ENCODE peak calls at places on chromosomes 12 and 14, in nine cellular contexts. One of them, this sample, is unnamed. For H3K9me3, the result is how much of the 10 kb centered on the place peaks cover.

GRCh38 chr12:17928708-17929366 is 161.2 kb downstream of the RERGL start:
- DNase-seq in astrocyte: peak
- DNase-seq in BE2C: no peak
- DNase-seq in fibroblast of lung: peak
- DNase-seq in Caco-2: peak
- DNase-seq in CD8-positive, alpha-beta T cell: no peak
- DNase-seq in CD4-positive, alpha-beta T cell: no peak
- DNase-seq in suprapubic skin: no peak
- DNase-seq in body of pancreas: no peak
- DNase-seq in this sample: no peak

GRCh38 chr12:120698677-120699076 is 11.6 kb upstream of the UNC119B start:
- DNase-seq in astrocyte: no peak
- DNase-seq in BE2C: no peak
- DNase-seq in fibroblast of lung: no peak
- DNase-seq in Caco-2: no peak
- DNase-seq in CD8-positive, alpha-beta T cell: no peak
- DNase-seq in CD4-positive, alpha-beta T cell: no peak
- DNase-seq in suprapubic skin: no peak
- DNase-seq in body of pancreas: no peak
- DNase-seq in this sample: no peak

GRCh38 chr14:97280526-97280925 is 483.3 kb downstream of the VRK1 start:
- DNase-seq in astrocyte: peak
- DNase-seq in BE2C: no peak
- DNase-seq in fibroblast of lung: no peak
- DNase-seq in Caco-2: no peak
- DNase-seq in CD8-positive, alpha-beta T cell: no peak
- DNase-seq in CD4-positive, alpha-beta T cell: no peak
- DNase-seq in suprapubic skin: no peak
- DNase-seq in body of pancreas: no peak
- DNase-seq in this sample: no peak

GRCh38 chr12:122473543-122474323 is 27.0 kb downstream of the ZCCHC8 start:
- DNase-seq in astrocyte: peak
- DNase-seq in BE2C: no peak
- DNase-seq in fibroblast of lung: peak
- DNase-seq in Caco-2: no peak
- DNase-seq in CD8-positive, alpha-beta T cell: peak
- DNase-seq in CD4-positive, alpha-beta T cell: no peak
- DNase-seq in suprapubic skin: no peak
- DNase-seq in body of pancreas: no peak
- DNase-seq in this sample: no peak

GRCh38 chr14:38405851-38406630 is 150.1 kb upstream of the CLEC14A start:
- DNase-seq in astrocyte: peak
- DNase-seq in BE2C: peak
- DNase-seq in fibroblast of lung: peak
- DNase-seq in Caco-2: no peak
- DNase-seq in CD8-positive, alpha-beta T cell: no peak
- DNase-seq in CD4-positive, alpha-beta T cell: no peak
- DNase-seq in suprapubic skin: no peak
- DNase-seq in body of pancreas: no peak
- DNase-seq in this sample: no peak

GRCh38 chr12:57243521-57244305 is 7.3 kb downstream of the STAC3 start:
- DNase-seq in astrocyte: no peak
- DNase-seq in BE2C: peak
- DNase-seq in fibroblast of lung: peak
- DNase-seq in Caco-2: peak
- DNase-seq in CD8-positive, alpha-beta T cell: peak
- DNase-seq in CD4-positive, alpha-beta T cell: peak
- DNase-seq in suprapubic skin: peak
- DNase-seq in body of pancreas: peak
- DNase-seq in this sample: peak

GRCh38 chr12:105229446-105229845 is 6.5 kb downstream of the APPL2 start:
- DNase-seq in astrocyte: no peak
- DNase-seq in BE2C: no peak
- DNase-seq in fibroblast of lung: no peak
- DNase-seq in Caco-2: peak
- DNase-seq in CD8-positive, alpha-beta T cell: no peak
- DNase-seq in CD4-positive, alpha-beta T cell: no peak
- DNase-seq in suprapubic skin: no peak
- DNase-seq in body of pancreas: no peak
- DNase-seq in this sample: no peak

GRCh38 chr14:61322799-61323290 is 1.5 kb downstream of the PRKCH start:
- DNase-seq in astrocyte: no peak
- DNase-seq in BE2C: no peak
- DNase-seq in fibroblast of lung: peak
- DNase-seq in Caco-2: no peak
- DNase-seq in CD8-positive, alpha-beta T cell: peak
- DNase-seq in CD4-positive, alpha-beta T cell: peak
- DNase-seq in suprapubic skin: no peak
- DNase-seq in body of pancreas: no peak
- DNase-seq in this sample: no peak

GRCh38 chr12:89160716-89161123 is 191.6 kb downstream of the DUSP6 start:
- DNase-seq in astrocyte: peak
- DNase-seq in BE2C: peak
- DNase-seq in fibroblast of lung: peak
- DNase-seq in Caco-2: no peak
- DNase-seq in CD8-positive, alpha-beta T cell: no peak
- DNase-seq in CD4-positive, alpha-beta T cell: no peak
- DNase-seq in suprapubic skin: peak
- DNase-seq in body of pancreas: peak
- DNase-seq in this sample: no peak

GRCh38 chr12:1413930-1414329 is 180.5 kb downstream of the FBXL14 start:
- DNase-seq in astrocyte: no peak
- DNase-seq in BE2C: no peak
- DNase-seq in fibroblast of lung: no peak
- DNase-seq in Caco-2: no peak
- DNase-seq in CD8-positive, alpha-beta T cell: no peak
- DNase-seq in CD4-positive, alpha-beta T cell: no peak
- DNase-seq in suprapubic skin: no peak
- DNase-seq in body of pancreas: no peak
- DNase-seq in this sample: no peak

GRCh38 chr14:24806061-24806678 is 172.2 kb upstream of the GZMB start:
- DNase-seq in astrocyte: peak
- DNase-seq in BE2C: peak
- DNase-seq in fibroblast of lung: peak
- DNase-seq in Caco-2: peak
- DNase-seq in CD8-positive, alpha-beta T cell: no peak
- DNase-seq in CD4-positive, alpha-beta T cell: no peak
- DNase-seq in suprapubic skin: no peak
- DNase-seq in body of pancreas: peak
- DNase-seq in this sample: no peak

GRCh38 chr14:74756326-74756725 is 6.8 kb upstream of the YLPM1 start:
- DNase-seq in astrocyte: no peak
- DNase-seq in BE2C: no peak
- DNase-seq in fibroblast of lung: no peak
- DNase-seq in Caco-2: peak
- DNase-seq in CD8-positive, alpha-beta T cell: no peak
- DNase-seq in CD4-positive, alpha-beta T cell: no peak
- DNase-seq in suprapubic skin: no peak
- DNase-seq in body of pancreas: no peak
- DNase-seq in this sample: no peak

GRCh38 chr12:15712823-15713663 is 76.1 kb downstream of the EPS8 start:
- DNase-seq in astrocyte: no peak
- DNase-seq in BE2C: no peak
- DNase-seq in fibroblast of lung: no peak
- DNase-seq in Caco-2: peak
- DNase-seq in CD8-positive, alpha-beta T cell: no peak
- DNase-seq in CD4-positive, alpha-beta T cell: no peak
- DNase-seq in suprapubic skin: no peak
- DNase-seq in body of pancreas: peak
- DNase-seq in this sample: no peak

GRCh38 chr14:59274991-59275391 is 86.5 kb downstream of the DAAM1 start:
- DNase-seq in astrocyte: peak
- DNase-seq in BE2C: no peak
- DNase-seq in fibroblast of lung: no peak
- DNase-seq in Caco-2: no peak
- DNase-seq in CD8-positive, alpha-beta T cell: no peak
- DNase-seq in CD4-positive, alpha-beta T cell: no peak
- DNase-seq in suprapubic skin: no peak
- DNase-seq in body of pancreas: no peak
- DNase-seq in this sample: no peak

GRCh38 chr12:72622556-72622955 is 350.4 kb downstream of the TRHDE start:
- DNase-seq in astrocyte: no peak
- DNase-seq in BE2C: no peak
- DNase-seq in fibroblast of lung: no peak
- DNase-seq in Caco-2: no peak
- DNase-seq in CD8-positive, alpha-beta T cell: no peak
- DNase-seq in CD4-positive, alpha-beta T cell: no peak
- DNase-seq in suprapubic skin: no peak
- DNase-seq in body of pancreas: no peak
- DNase-seq in this sample: no peak

GRCh38 chr14:93733231-93733630 is 55.1 kb downstream of the PRIMA1 start:
- DNase-seq in astrocyte: no peak
- DNase-seq in BE2C: no peak
- DNase-seq in fibroblast of lung: no peak
- DNase-seq in Caco-2: no peak
- DNase-seq in CD8-positive, alpha-beta T cell: no peak
- DNase-seq in CD4-positive, alpha-beta T cell: no peak
- DNase-seq in suprapubic skin: no peak
- DNase-seq in body of pancreas: no peak
- DNase-seq in this sample: no peak

GRCh38 chr14:20477211-20477876 is 8.1 kb downstream of the PNP start:
- DNase-seq in astrocyte: peak
- DNase-seq in BE2C: peak
- DNase-seq in fibroblast of lung: peak
- DNase-seq in Caco-2: no peak
- DNase-seq in CD8-positive, alpha-beta T cell: peak
- DNase-seq in CD4-positive, alpha-beta T cell: peak
- DNase-seq in suprapubic skin: no peak
- DNase-seq in body of pancreas: peak
- DNase-seq in this sample: no peak

GRCh38 chr12:68880660-68881325 is 52.2 kb downstream of the CPM start:
- DNase-seq in astrocyte: no peak
- DNase-seq in BE2C: no peak
- DNase-seq in fibroblast of lung: no peak
- DNase-seq in Caco-2: no peak
- DNase-seq in CD8-positive, alpha-beta T cell: no peak
- DNase-seq in CD4-positive, alpha-beta T cell: no peak
- DNase-seq in suprapubic skin: no peak
- DNase-seq in body of pancreas: no peak
- DNase-seq in this sample: no peak

GRCh38 chr12:114846771-114847170 is 162.8 kb upstream of the TBX3 start:
- DNase-seq in astrocyte: no peak
- DNase-seq in BE2C: no peak
- DNase-seq in fibroblast of lung: no peak
- DNase-seq in Caco-2: no peak
- DNase-seq in CD8-positive, alpha-beta T cell: no peak
- DNase-seq in CD4-positive, alpha-beta T cell: no peak
- DNase-seq in suprapubic skin: no peak
- DNase-seq in body of pancreas: no peak
- DNase-seq in this sample: no peak

GRCh38 chr14:76917759-76918175 is 91.6 kb downstream of the LRRC74A start:
- DNase-seq in astrocyte: no peak
- DNase-seq in BE2C: no peak
- DNase-seq in fibroblast of lung: no peak
- DNase-seq in Caco-2: no peak
- DNase-seq in CD8-positive, alpha-beta T cell: no peak
- DNase-seq in CD4-positive, alpha-beta T cell: no peak
- DNase-seq in suprapubic skin: no peak
- DNase-seq in body of pancreas: peak
- DNase-seq in this sample: no peak

DNA sequence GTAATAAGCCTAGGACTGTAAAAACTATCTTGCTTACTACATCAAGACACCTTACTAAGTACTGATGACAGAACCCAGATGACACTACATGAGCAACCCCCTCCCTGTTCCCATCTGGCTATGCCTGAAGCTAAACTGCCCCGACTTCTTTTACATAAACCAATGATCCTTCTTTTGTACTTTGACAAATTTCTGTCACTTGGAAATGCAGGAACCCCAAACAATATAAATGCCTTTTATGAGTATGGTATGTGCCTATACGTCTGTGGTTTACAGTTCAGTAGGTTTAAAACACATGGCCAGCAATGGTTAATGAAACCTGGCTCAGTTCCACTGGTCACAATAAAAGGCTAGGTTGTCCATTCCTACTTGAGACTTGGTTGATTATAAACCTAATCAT is 6.1 kb downstream of the SYCP3 start:
- DNase-seq in astrocyte: no peak
- DNase-seq in BE2C: no peak
- DNase-seq in fibroblast of lung: no peak
- DNase-seq in Caco-2: no peak
- DNase-seq in CD8-positive, alpha-beta T cell: no peak
- DNase-seq in CD4-positive, alpha-beta T cell: no peak
- DNase-seq in suprapubic skin: no peak
- DNase-seq in body of pancreas: no peak
- DNase-seq in this sample: no peak
- H3K9me3 ChIP-seq in astrocyte: under half
- H3K9me3 ChIP-seq in BE2C: under half
- H3K9me3 ChIP-seq in fibroblast of lung: under half
- H3K9me3 ChIP-seq in Caco-2: under half
- H3K9me3 ChIP-seq in CD8-positive, alpha-beta T cell: under half
- H3K9me3 ChIP-seq in CD4-positive, alpha-beta T cell: under half
- H3K9me3 ChIP-seq in suprapubic skin: under half
- H3K9me3 ChIP-seq in body of pancreas: under half
- H3K9me3 ChIP-seq in this sample: under half

GRCh38 chr14:43981135-43981787 is 525.8 kb downstream of the FSCB start:
- DNase-seq in astrocyte: no peak
- DNase-seq in BE2C: no peak
- DNase-seq in fibroblast of lung: no peak
- DNase-seq in Caco-2: no peak
- DNase-seq in CD8-positive, alpha-beta T cell: no peak
- DNase-seq in CD4-positive, alpha-beta T cell: no peak
- DNase-seq in suprapubic skin: no peak
- DNase-seq in body of pancreas: no peak
- DNase-seq in this sample: no peak
- H3K9me3 ChIP-seq in astrocyte: under half
- H3K9me3 ChIP-seq in BE2C: under half
- H3K9me3 ChIP-seq in fibroblast of lung: under half
- H3K9me3 ChIP-seq in Caco-2: under half
- H3K9me3 ChIP-seq in CD8-positive, alpha-beta T cell: under half
- H3K9me3 ChIP-seq in CD4-positive, alpha-beta T cell: under half
- H3K9me3 ChIP-seq in suprapubic skin: under half
- H3K9me3 ChIP-seq in body of pancreas: under half
- H3K9me3 ChIP-seq in this sample: under half

GRCh38 chr14:106286697-106287290 is 760.4 kb downstream of the TMEM121 start:
- DNase-seq in astrocyte: no peak
- DNase-seq in BE2C: peak
- DNase-seq in fibroblast of lung: no peak
- DNase-seq in Caco-2: peak
- DNase-seq in CD8-positive, alpha-beta T cell: no peak
- DNase-seq in CD4-positive, alpha-beta T cell: no peak
- DNase-seq in suprapubic skin: no peak
- DNase-seq in body of pancreas: no peak
- DNase-seq in this sample: peak
- H3K9me3 ChIP-seq in astrocyte: under half
- H3K9me3 ChIP-seq in BE2C: under half
- H3K9me3 ChIP-seq in fibroblast of lung: under half
- H3K9me3 ChIP-seq in Caco-2: under half
- H3K9me3 ChIP-seq in CD8-positive, alpha-beta T cell: under half
- H3K9me3 ChIP-seq in CD4-positive, alpha-beta T cell: under half
- H3K9me3 ChIP-seq in suprapubic skin: under half
- H3K9me3 ChIP-seq in body of pancreas: under half
- H3K9me3 ChIP-seq in this sample: under half

DNA sequence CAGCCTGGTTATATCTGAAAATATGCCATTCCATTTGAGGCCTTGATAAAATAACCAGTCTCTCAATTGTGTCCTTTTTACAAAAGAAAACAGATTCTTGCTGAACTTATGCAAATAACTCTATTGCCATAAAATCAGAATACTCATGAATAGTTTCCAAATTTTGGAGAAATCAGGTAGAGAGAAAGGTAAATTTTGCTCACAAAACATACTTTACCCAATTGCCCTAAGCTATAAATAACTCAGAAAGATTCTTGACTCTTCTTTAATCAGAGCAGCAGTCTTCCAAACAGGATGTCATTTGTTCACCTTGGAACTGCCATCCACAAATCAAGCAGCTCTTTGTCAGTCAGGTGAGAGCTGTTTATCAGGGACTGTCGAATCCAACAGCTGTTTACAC is 12.6 kb downstream of the ZNF26 start:
- DNase-seq in astrocyte: no peak
- DNase-seq in BE2C: no peak
- DNase-seq in fibroblast of lung: no peak
- DNase-seq in Caco-2: no peak
- DNase-seq in CD8-positive, alpha-beta T cell: no peak
- DNase-seq in CD4-positive, alpha-beta T cell: no peak
- DNase-seq in suprapubic skin: no peak
- DNase-seq in body of pancreas: no peak
- DNase-seq in this sample: no peak
- H3K9me3 ChIP-seq in astrocyte: under half
- H3K9me3 ChIP-seq in BE2C: under half
- H3K9me3 ChIP-seq in fibroblast of lung: under half
- H3K9me3 ChIP-seq in Caco-2: under half
- H3K9me3 ChIP-seq in CD8-positive, alpha-beta T cell: half or more
- H3K9me3 ChIP-seq in CD4-positive, alpha-beta T cell: half or more
- H3K9me3 ChIP-seq in suprapubic skin: half or more
- H3K9me3 ChIP-seq in body of pancreas: under half
- H3K9me3 ChIP-seq in this sample: under half

This sample was measured in T-helper 17 cell.